ENCODE peak calls at places on chromosomes 6 and 20, in five cellular contexts. P is lower leg skin, C is A549, A is cardiac muscle cell, X is OCI-LY7. J is an unnamed sample.

GRCh38 chr20:62936996-62937352 is 973 bp upstream of the GID8 start:
- DNase-seq in P (no peak), C (peak; percentile 39), A (peak; percentile 40), X (peak; percentile 24), J (no peak)

GRCh38 chr6:63537126-63537958 is 34.9 kb upstream of the LOC128125822 start:
- DNase-seq in P (no peak), C (peak; percentile 76), A (no peak), X (peak; percentile 11), J (no peak)

GRCh38 chr6:128463942-128464341 is 56.5 kb downstream of the PTPRK start:
- DNase-seq in P (no peak), C (no peak), A (peak; percentile 53), X (no peak), J (no peak)

GRCh38 chr20:11366660-11367059 is 551.0 kb upstream of the BTBD3 start:
- DNase-seq in P (no peak), C (no peak), A (no peak), X (no peak), J (no peak)

GRCh38 chr20:64103871-64104666 is 3.3 kb downstream of the NPBWR2 start:
- DNase-seq in P (no peak), C (no peak), A (no peak), X (no peak), J (no peak)

GRCh38 chr6:68343901-68344300 is 291.2 kb upstream of the ADGRB3 start:
- DNase-seq in P (no peak), C (peak; percentile 48), A (peak; percentile 20), X (peak; percentile 22), J (peak; percentile 67)

GRCh38 chr6:18413320-18413830 is 26.2 kb downstream of the RNF144B start:
- DNase-seq in P (no peak), C (no peak), A (no peak), X (no peak), J (no peak)

GRCh38 chr6:34341481-34341971 is 50.9 kb downstream of the NUDT3 start:
- DNase-seq in P (no peak), C (no peak), A (peak; percentile 42), X (no peak), J (no peak)

GRCh38 chr6:37239950-37240713 is 17.4 kb upstream of the TBC1D22B start:
- DNase-seq in P (peak; percentile 80), C (peak; percentile 92), A (peak; percentile 99), X (peak; percentile 19), J (peak; percentile 50)

GRCh38 chr6:16961577-16961976 is 140.3 kb upstream of the STMND1 start:
- DNase-seq in P (no peak), C (no peak), A (peak; percentile 26), X (no peak), J (no peak)

GRCh38 chr6:165049362-165049761 is 260.0 kb downstream of the C6orf118 start:
- DNase-seq in P (no peak), C (peak; percentile 20), A (peak; percentile 28), X (peak; percentile 40), J (peak; percentile 86)

GRCh38 chr20:1225263-1225728 is 548 bp upstream of the RAD21L1 start:
- DNase-seq in P (no peak), C (no peak), A (no peak), X (no peak), J (peak; percentile 68)

GRCh38 chr6:123276439-123277045 is 280.5 kb downstream of the CLVS2 start:
- DNase-seq in P (no peak), C (no peak), A (no peak), X (no peak), J (no peak)

GRCh38 chr6:18845891-18846290 is 458.7 kb downstream of the RNF144B start:
- DNase-seq in P (peak; percentile 23), C (no peak), A (no peak), X (no peak), J (no peak)

GRCh38 chr20:57773059-57773815 is 63.4 kb upstream of the PMEPA1 start:
- DNase-seq in P (no peak), C (no peak), A (no peak), X (no peak), J (no peak)

GRCh38 chr6:36353411-36353915 is 16.8 kb upstream of the BNIP5 start:
- DNase-seq in P (no peak), C (no peak), A (peak; percentile 60), X (no peak), J (no peak)

GRCh38 chr6:143594647-143595046 is 83.1 kb upstream of the PHACTR2 start:
- DNase-seq in P (no peak), C (no peak), A (no peak), X (no peak), J (no peak)

GRCh38 chr6:148451690-148452089 is 109.1 kb downstream of the SASH1 start:
- DNase-seq in P (no peak), C (no peak), A (no peak), X (no peak), J (no peak)

GRCh38 chr6:34496103-34496685 is 30.3 kb downstream of the PACSIN1 start:
- DNase-seq in P (no peak), C (no peak), A (no peak), X (no peak), J (no peak)

GRCh38 chr20:62026564-62026856 is 39.2 kb downstream of the TAF4 start:
- DNase-seq in P (no peak), C (no peak), A (no peak), X (no peak), J (no peak)

GRCh38 chr6:6680524-6680923 is 92.0 kb downstream of the LY86 start:
- DNase-seq in P (no peak), C (no peak), A (peak; percentile 11), X (no peak), J (no peak)

GRCh38 chr6:21348462-21349195 is 244.9 kb upstream of the SOX4 start:
- DNase-seq in P (peak; percentile 21), C (peak; percentile 7), A (peak; percentile 64), X (no peak), J (no peak)

GRCh38 chr6:155201461-155202226 is 62.2 kb upstream of the CLDN20 start:
- DNase-seq in P (no peak), C (peak; percentile 54), A (no peak), X (no peak), J (peak; percentile 92)

GRCh38 chr20:17858450-17859001 is 110.1 kb downstream of the SNX5 start:
- DNase-seq in P (no peak), C (no peak), A (no peak), X (no peak), J (no peak)

DNA sequence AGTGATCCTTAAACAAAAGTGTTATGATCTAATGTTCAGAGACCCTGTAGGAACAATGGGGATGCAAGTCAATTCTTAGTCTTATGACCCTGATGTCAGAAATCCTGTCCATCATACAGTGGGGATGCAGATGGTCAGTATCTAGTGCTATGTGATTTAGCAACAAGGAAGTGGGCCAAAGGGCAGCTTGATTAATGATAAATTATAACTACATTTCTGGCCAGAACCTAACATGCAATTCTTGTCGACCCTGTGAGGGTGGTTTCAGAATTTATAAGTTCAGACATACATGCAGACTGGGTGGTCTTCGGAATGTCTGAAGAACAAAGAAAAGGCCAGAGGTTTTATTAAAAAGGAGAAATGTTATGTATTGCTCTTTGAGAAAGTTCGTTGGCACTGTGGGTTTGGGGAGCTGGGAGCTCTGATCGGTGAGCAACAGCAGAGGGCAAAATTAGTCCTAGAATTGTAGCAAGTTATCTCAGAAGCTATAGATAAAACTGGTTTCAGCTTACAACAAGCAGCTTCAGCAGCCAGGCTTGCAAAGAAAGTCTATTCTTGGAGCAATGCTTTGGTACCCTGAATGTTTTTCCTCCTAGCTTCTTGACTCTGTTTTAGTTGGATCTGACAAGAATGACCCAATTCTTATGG is 50.8 kb downstream of the RPF2 start:
- DNase-seq in P (no peak), C (no peak), A (peak; percentile 64), X (no peak), J (no peak)
- H3K4me3 ChIP-seq in P (no peak overlapping the region), C (no peak overlapping the region), A (no peak overlapping the region), X (no peak overlapping the region), J (no peak overlapping the region)

GRCh38 chr6:8182209-8182845 is 80.0 kb upstream of the EEF1E1 start:
- DNase-seq in P (no peak), C (no peak), A (peak; percentile 30), X (no peak), J (no peak)
- H3K4me3 ChIP-seq in P (no peak overlapping the region), C (no peak overlapping the region), A (no peak overlapping the region), X (no peak overlapping the region), J (no peak overlapping the region)

GRCh38 chr6:139231206-139231605 is 60.6 kb downstream of the TXLNB start:
- DNase-seq in P (no peak), C (no peak), A (no peak), X (no peak), J (no peak)
- H3K4me3 ChIP-seq in P (no peak overlapping the region), C (no peak overlapping the region), A (no peak overlapping the region), X (no peak overlapping the region), J (no peak overlapping the region)

DNA sequence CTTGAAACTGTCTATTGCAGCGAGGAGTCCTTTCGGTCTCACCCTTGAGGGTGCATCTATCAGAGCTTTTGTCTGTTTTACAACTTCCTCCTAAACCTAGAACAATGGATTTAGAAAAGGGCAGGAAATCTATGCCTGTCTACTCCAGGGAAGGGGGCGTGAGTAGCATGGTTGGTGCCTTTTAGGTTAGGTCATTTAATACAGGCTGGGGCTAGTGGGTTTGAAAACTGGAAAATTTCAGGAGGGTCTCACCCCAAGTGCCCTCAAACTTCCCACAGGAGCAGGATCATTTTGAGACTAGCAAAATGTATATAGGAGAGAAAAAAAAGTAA is 33.5 kb upstream of the BMP6 start:
- DNase-seq in P (no peak), C (no peak), A (no peak), X (no peak), J (no peak)
- H3K4me3 ChIP-seq in P (no peak overlapping the region), C (peak overlapping the region; percentile 7), A (no peak overlapping the region), X (no peak overlapping the region), J (no peak overlapping the region)

GRCh38 chr6:151651639-151652038 is 155.8 kb upstream of the ESR1 start:
- DNase-seq in P (no peak), C (no peak), A (no peak), X (no peak), J (no peak)

GRCh38 chr6:151652338-151652737 is 155.1 kb upstream of the ESR1 start:
- DNase-seq in P (peak; percentile 43), C (no peak), A (no peak), X (no peak), J (no peak)

GRCh38 chr6:151649835-151650234 is 156.0 kb downstream of the CCDC170 start:
- DNase-seq in P (no peak), C (no peak), A (no peak), X (no peak), J (no peak)

DNA sequence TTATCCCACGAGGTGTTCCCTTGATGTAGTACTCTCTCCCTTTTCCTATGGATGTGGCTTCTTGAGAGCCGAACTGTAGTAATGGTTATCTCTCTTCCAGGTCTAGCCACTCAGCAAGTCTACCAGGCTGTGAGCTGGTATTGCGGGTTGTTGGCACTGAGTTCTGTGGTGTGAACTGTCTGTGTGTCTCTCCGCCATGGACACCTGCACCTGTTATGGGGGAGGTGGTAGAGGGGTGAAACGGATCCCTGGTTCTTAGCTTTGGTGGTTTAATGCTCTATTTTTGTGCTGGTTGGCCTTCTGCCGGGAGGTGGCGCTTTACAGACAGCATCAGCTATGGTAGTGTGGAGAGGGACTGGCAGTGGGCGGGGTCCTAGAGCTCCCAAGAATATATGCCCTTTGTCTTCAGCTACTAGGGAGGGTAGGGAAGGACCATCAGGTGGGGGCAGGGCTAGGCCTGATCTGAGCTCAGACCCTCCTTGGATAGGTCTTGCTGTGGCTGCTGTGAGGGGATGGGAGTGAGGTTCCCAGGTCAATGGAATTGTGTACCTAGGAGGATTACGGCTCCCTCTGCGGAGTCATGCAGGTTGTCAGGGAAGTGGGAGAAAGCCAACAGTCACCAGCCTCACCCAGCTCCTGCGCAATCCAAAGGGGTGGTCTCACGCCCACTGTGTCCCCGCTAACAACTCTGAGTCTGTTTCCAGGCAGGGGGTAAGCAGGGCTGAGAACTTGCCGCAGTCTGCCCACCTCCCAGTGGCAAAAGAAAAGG is 154.2 kb downstream of the CCDC170 start:
- DNase-seq in P (no peak), C (peak; percentile 24), A (peak; percentile 6), X (peak; percentile 25), J (peak; percentile 75)
- H3K4me3 ChIP-seq in P (no peak overlapping the region), C (no peak overlapping the region), A (no peak overlapping the region), X (no peak overlapping the region), J (no peak overlapping the region)

GRCh38 chr6:160088069-160088773 is 33.4 kb upstream of the SLC22A1 start:
- DNase-seq in P (peak; percentile 47), C (peak; percentile 55), A (peak; percentile 85), X (peak; percentile 8), J (no peak)
- H3K4me3 ChIP-seq in P (no peak overlapping the region), C (no peak overlapping the region), A (no peak overlapping the region), X (no peak overlapping the region), J (no peak overlapping the region)

J was measured in HAP-1.